ENCODE peak calls at places on chromosome 12, in nine cellular contexts. T is NB4, D is stomach, L is A673, C is Peyer's patch, H is astrocyte, P is SJSA1, N is aorta, U is mesendoderm. Y is an unnamed sample.
A peak's percentile ranks its signal among the peaks of the same experiment; 100 is the strongest.

GRCh38 chr12:123436017-123436964 is at the start of gene RILPL2:
- DNase-seq in P (peak; percentile 72), N (peak; percentile 97), D (peak; percentile 91), U (peak; percentile 77), T (peak; percentile 100), L (peak; percentile 80), H (peak; percentile 65), C (peak; percentile 88), Y (no peak)

GRCh38 chr12:85448548-85449139 is 168.6 kb downstream of the ALX1 start:
- DNase-seq in D (no peak), U (no peak), L (peak; percentile 64), P (no peak), N (no peak), T (peak; percentile 34), H (no peak), C (no peak), Y (peak; percentile 14)

GRCh38 chr12:99824900-99825562 is 159.7 kb downstream of the ANKS1B start:
- DNase-seq in T (no peak), H (peak; percentile 0), N (peak; percentile 27), L (no peak), P (no peak), C (no peak), D (no peak), U (no peak), Y (peak; percentile 30)

GRCh38 chr12:107320031-107320928 is 226.9 kb upstream of the CRY1 start:
- DNase-seq in L (peak; percentile 79), P (no peak), N (no peak), H (peak; percentile 69), U (peak; percentile 83), T (peak; percentile 71), C (peak; percentile 59), D (no peak), Y (peak; percentile 47)

GRCh38 chr12:46546634-46547273 is 174.2 kb upstream of the SLC38A2 start:
- DNase-seq in T (peak; percentile 76), L (peak; percentile 64), U (no peak), P (no peak), C (no peak), D (no peak), N (no peak), H (peak; percentile 73), Y (no peak)

GRCh38 chr12:92503977-92504966 is 198.5 kb upstream of the PLEKHG7 start:
- DNase-seq in U (no peak), T (no peak), H (no peak), L (no peak), D (peak; percentile 69), C (no peak), N (peak; percentile 74), P (no peak), Y (no peak)

GRCh38 chr12:120698677-120699076 is 11.6 kb upstream of the UNC119B start:
- DNase-seq in D (no peak), P (no peak), C (no peak), H (no peak), L (no peak), U (no peak), T (peak; percentile 71), N (no peak), Y (no peak)

GRCh38 chr12:121779422-121779895 is 14.0 kb downstream of the RHOF start:
- DNase-seq in D (no peak), U (no peak), T (no peak), P (no peak), H (no peak), C (no peak), N (no peak), L (no peak), Y (no peak)

GRCh38 chr12:51388826-51389225 is 2.4 kb downstream of the GALNT6 start:
- DNase-seq in N (no peak), L (no peak), T (no peak), D (no peak), P (no peak), C (no peak), H (no peak), U (no peak), Y (no peak)

GRCh38 chr12:131087302-131087818 is 133.7 kb downstream of the ADGRD1 start:
- DNase-seq in L (no peak), N (no peak), T (no peak), P (no peak), D (peak; percentile 19), U (no peak), C (peak; percentile 34), H (no peak), Y (no peak)

GRCh38 chr12:54416908-54417603 is 2.0 kb downstream of the ITGA5 start:
- DNase-seq in N (peak; percentile 6), H (no peak), U (no peak), L (no peak), C (no peak), P (no peak), T (peak; percentile 86), D (no peak), Y (no peak)

GRCh38 chr12:46470039-46470627 is 97.6 kb upstream of the SLC38A2 start:
- DNase-seq in D (no peak), L (no peak), H (no peak), N (no peak), T (no peak), P (peak; percentile 72), U (no peak), C (no peak), Y (no peak)

GRCh38 chr12:50986961-50987737 is 34.8 kb downstream of the HIGD1C start:
- DNase-seq in L (peak; percentile 53), C (no peak), P (no peak), U (peak; percentile 78), D (peak; percentile 49), N (no peak), H (peak; percentile 23), T (peak; percentile 65), Y (peak; percentile 14)

GRCh38 chr12:75479963-75480461 is 543 bp upstream of the GLIPR1 start:
- DNase-seq in L (no peak), P (no peak), H (peak; percentile 92), D (no peak), C (no peak), T (peak; percentile 45), U (no peak), N (no peak), Y (no peak)

GRCh38 chr12:68962855-68963455 is 30.0 kb upstream of the CPM start:
- DNase-seq in D (no peak), U (no peak), T (no peak), P (no peak), H (no peak), C (no peak), N (no peak), L (no peak), Y (no peak)

GRCh38 chr12:102096855-102097254 is 23.1 kb downstream of the NUP37 start:
- DNase-seq in C (no peak), D (no peak), N (no peak), H (no peak), L (no peak), P (no peak), U (no peak), T (no peak), Y (peak; percentile 40)

GRCh38 chr12:11731455-11731854 is 82.0 kb downstream of the ETV6 start:
- DNase-seq in U (no peak), T (peak; percentile 37), L (peak; percentile 35), H (peak; percentile 78), C (no peak), N (no peak), P (no peak), D (no peak), Y (no peak)

GRCh38 chr12:72995616-72996015 is 723.4 kb downstream of the TRHDE start:
- DNase-seq in L (no peak), U (no peak), H (no peak), C (no peak), P (no peak), T (peak; percentile 15), D (no peak), N (no peak), Y (no peak)

GRCh38 chr12:26435005-26435404 is 239.6 kb downstream of the SSPN start:
- DNase-seq in U (no peak), T (no peak), L (no peak), P (no peak), D (no peak), C (no peak), H (no peak), N (no peak), Y (no peak)

GRCh38 chr12:13234045-13234641 is 37.6 kb downstream of the EMP1 start:
- DNase-seq in N (no peak), L (peak; percentile 75), H (no peak), C (no peak), T (peak; percentile 57), D (peak; percentile 37), P (peak; percentile 61), U (peak; percentile 78), Y (no peak)

GRCh38 chr12:95418142-95418541 is 55.8 kb upstream of the METAP2 start:
- DNase-seq in L (no peak), T (no peak), C (no peak), N (no peak), H (no peak), D (no peak), U (no peak), P (no peak), Y (no peak)
- H3K4me3 ChIP-seq in L (no peak overlapping the region), T (no peak overlapping the region), C (no peak overlapping the region), N (no peak overlapping the region), H (no peak overlapping the region), D (no peak overlapping the region), U (no peak overlapping the region), P (no peak overlapping the region), Y (no peak overlapping the region)

GRCh38 chr12:6373022-6373787 is 2.2 kb downstream of the SCNN1A start:
- DNase-seq in N (peak; percentile 20), P (no peak), H (no peak), D (peak; percentile 44), U (no peak), L (no peak), T (no peak), C (peak; percentile 59), Y (no peak)
- H3K4me3 ChIP-seq in N (no peak overlapping the region), P (no peak overlapping the region), H (no peak overlapping the region), D (peak overlapping the region; percentile 50), U (no peak overlapping the region), L (no peak overlapping the region), T (no peak overlapping the region), C (no peak overlapping the region), Y (peak overlapping the region; percentile 58)

DNA sequence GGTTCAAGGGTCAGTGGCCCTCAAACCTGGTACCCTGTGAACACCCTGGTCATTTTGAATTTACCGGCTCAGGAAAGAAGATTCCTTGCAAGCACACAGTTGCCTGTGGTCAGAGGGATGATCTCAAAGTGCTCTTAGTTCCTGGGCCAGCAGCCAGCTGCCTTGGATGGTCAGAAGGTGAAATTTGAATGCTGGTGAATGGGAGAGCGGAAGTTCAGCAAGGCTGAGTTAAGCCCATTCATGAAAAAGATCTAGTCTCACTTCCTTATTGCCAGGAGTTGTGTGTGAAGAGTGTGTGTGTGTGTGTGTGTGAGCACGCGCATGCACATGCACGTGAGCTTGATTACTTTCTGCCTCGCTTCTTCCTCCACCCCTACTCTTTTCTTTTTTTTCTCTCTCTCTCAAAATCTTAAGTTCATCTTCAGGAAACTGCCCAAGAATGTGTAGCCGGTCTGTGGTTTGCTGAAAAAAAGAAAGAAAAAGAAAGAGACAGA is 155.5 kb upstream of the CCND2 start:
- DNase-seq in U (no peak), L (no peak), N (peak; percentile 76), D (no peak), P (peak; percentile 43), T (peak; percentile 29), C (peak; percentile 71), H (peak; percentile 44), Y (peak; percentile 18)
- H3K4me3 ChIP-seq in U (no peak overlapping the region), L (no peak overlapping the region), N (no peak overlapping the region), D (no peak overlapping the region), P (no peak overlapping the region), T (no peak overlapping the region), C (no peak overlapping the region), H (no peak overlapping the region), Y (no peak overlapping the region)

DNA sequence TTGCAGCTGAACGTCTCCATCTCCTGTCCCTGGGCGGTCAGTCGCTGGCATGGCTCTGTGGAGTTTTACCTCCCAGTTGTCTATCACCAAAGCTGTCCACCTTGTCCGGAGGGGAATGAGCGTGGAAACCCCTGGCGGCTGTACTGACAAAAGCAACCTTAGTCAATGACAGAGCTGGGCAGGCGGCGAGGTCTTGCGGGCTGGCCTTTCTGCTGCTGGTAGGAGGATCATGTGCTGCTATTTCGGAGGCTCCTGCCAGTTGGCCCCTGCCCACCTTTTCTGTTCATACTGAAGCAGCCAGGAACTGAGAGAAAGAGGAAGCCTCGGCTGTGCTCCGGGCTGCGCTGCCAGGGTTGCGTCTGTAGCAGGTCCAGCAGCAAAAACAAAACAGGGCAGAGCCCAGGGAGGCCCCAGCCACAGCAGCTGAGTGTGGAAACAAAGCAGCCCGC is 57.7 kb downstream of the HMGA2 start:
- DNase-seq in T (peak; percentile 89), P (no peak), D (peak; percentile 75), C (peak; percentile 53), N (peak; percentile 88), H (peak; percentile 47), U (no peak), L (no peak), Y (no peak)
- H3K4me3 ChIP-seq in T (peak overlapping the region; percentile 45), P (no peak overlapping the region), D (peak overlapping the region; percentile 41), C (no peak overlapping the region), N (peak overlapping the region; percentile 32), H (no peak overlapping the region), U (no peak overlapping the region), L (no peak overlapping the region), Y (no peak overlapping the region)

Y was measured in LNCaP clone FGC.